ENCODE peak calls at places on chromosome 22, in nine cellular contexts. G is A549, T is sigmoid colon, Q is lower leg skin, W is transverse colon, Y is Peyer's patch, R is NB4, N is H54, L is stomach. H is an unnamed sample.

GRCh38 chr22:20062043-20062765 is 17.8 kb upstream of the DGCR8 start:
- DNase-seq in G (no peak), T (no peak), Q (no peak), W (no peak), Y (no peak), R (no peak), N (peak), L (no peak), H (no peak)

GRCh38 chr22:24592846-24593809 is at the start of gene LRRC75B:
- DNase-seq in G (peak), T (peak), Q (peak), W (peak), Y (peak), R (peak), N (peak), L (peak), H (peak)

GRCh38 chr22:50019316-50019715 is 6.8 kb upstream of the IL17REL start:
- DNase-seq in G (no peak), T (peak), Q (no peak), W (peak), Y (no peak), R (no peak), N (no peak), L (no peak), H (no peak)

GRCh38 chr22:44448271-44448780 is 49.7 kb downstream of the RTL6 start:
- DNase-seq in G (peak), T (peak), Q (peak), W (peak), Y (peak), R (no peak), N (peak), L (peak), H (no peak)

GRCh38 chr22:31141551-31141950 is 1.2 kb upstream of the PLA2G3 start:
- DNase-seq in G (no peak), T (no peak), Q (no peak), W (no peak), Y (peak), R (no peak), N (no peak), L (no peak), H (no peak)

GRCh38 chr22:19663821-19664325 is 50.4 kb upstream of the SEPTIN5 start:
- DNase-seq in G (no peak), T (no peak), Q (peak), W (no peak), Y (no peak), R (peak), N (no peak), L (no peak), H (no peak)

GRCh38 chr22:20305894-20306645 is 13.8 kb downstream of the DGCR6L start:
- DNase-seq in G (no peak), T (no peak), Q (no peak), W (no peak), Y (no peak), R (peak), N (no peak), L (no peak), H (no peak)

GRCh38 chr22:33557836-33558235 is 362.4 kb downstream of the LARGE1 start:
- DNase-seq in G (no peak), T (no peak), Q (no peak), W (no peak), Y (no peak), R (no peak), N (no peak), L (no peak), H (no peak)

GRCh38 chr22:36562261-36562835 is 33.4 kb upstream of the EIF3D start:
- DNase-seq in G (peak), T (no peak), Q (no peak), W (no peak), Y (no peak), R (peak), N (peak), L (peak), H (no peak)

GRCh38 chr22:35023692-35024363 is 42.1 kb upstream of the ISX start:
- DNase-seq in G (peak), T (no peak), Q (peak), W (peak), Y (peak), R (peak), N (peak), L (peak), H (peak)

GRCh38 chr22:45190473-45190872 is 26.7 kb downstream of the NUP50 start:
- DNase-seq in G (no peak), T (no peak), Q (no peak), W (no peak), Y (no peak), R (no peak), N (no peak), L (no peak), H (no peak)

GRCh38 chr22:31122196-31122531 is 602 bp upstream of the INPP5J start:
- DNase-seq in G (no peak), T (no peak), Q (no peak), W (no peak), Y (no peak), R (no peak), N (no peak), L (no peak), H (no peak)

GRCh38 chr22:25542720-25543402 is 21.6 kb upstream of the GRK3 start:
- DNase-seq in G (no peak), T (no peak), Q (no peak), W (no peak), Y (no peak), R (no peak), N (no peak), L (no peak), H (no peak)

GRCh38 chr22:35258144-35258988 is 1.1 kb downstream of the HMGXB4 start:
- DNase-seq in G (peak), T (no peak), Q (no peak), W (peak), Y (no peak), R (peak), N (no peak), L (no peak), H (peak)

GRCh38 chr22:42688241-42688913 is 32.3 kb downstream of the A4GALT start:
- DNase-seq in G (peak), T (peak), Q (peak), W (peak), Y (no peak), R (no peak), N (peak), L (peak), H (no peak)

GRCh38 chr22:48052621-48052890 is 1290.1 kb downstream of the TBC1D22A start:
- DNase-seq in G (no peak), T (no peak), Q (peak), W (no peak), Y (no peak), R (no peak), N (no peak), L (no peak), H (no peak)

GRCh38 chr22:33781396-33781795 is 138.9 kb downstream of the LARGE1 start:
- DNase-seq in G (no peak), T (no peak), Q (no peak), W (no peak), Y (no peak), R (no peak), N (no peak), L (no peak), H (no peak)

GRCh38 chr22:31337178-31337577 is 9.0 kb downstream of the PATZ1 start:
- DNase-seq in G (no peak), T (no peak), Q (no peak), W (no peak), Y (peak), R (no peak), N (peak), L (peak), H (no peak)

GRCh38 chr22:28329582-28330073 is 350.0 kb downstream of the TTC28 start:
- DNase-seq in G (no peak), T (no peak), Q (no peak), W (no peak), Y (no peak), R (peak), N (no peak), L (no peak), H (no peak)

GRCh38 chr22:17217179-17217578 is 2.1 kb downstream of the ADA2 start:
- DNase-seq in G (no peak), T (no peak), Q (no peak), W (no peak), Y (no peak), R (peak), N (no peak), L (no peak), H (no peak)

GRCh38 chr22:17706451-17706900 is 67.8 kb downstream of the BID start:
- DNase-seq in G (peak), T (peak), Q (no peak), W (peak), Y (no peak), R (peak), N (peak), L (peak), H (peak)

GRCh38 chr22:37635157-37635556 is 4.3 kb upstream of the SH3BP1 start:
- DNase-seq in G (no peak), T (no peak), Q (no peak), W (no peak), Y (no peak), R (no peak), N (no peak), L (no peak), H (no peak)

GRCh38 chr22:37634505-37635002 is 4.9 kb upstream of the SH3BP1 start:
- DNase-seq in G (no peak), T (no peak), Q (no peak), W (no peak), Y (no peak), R (no peak), N (no peak), L (no peak), H (no peak)

GRCh38 chr22:37632174-37633081 is 7.0 kb upstream of the SH3BP1 start:
- DNase-seq in G (no peak), T (no peak), Q (no peak), W (no peak), Y (no peak), R (no peak), N (no peak), L (no peak), H (peak)

GRCh38 chr22:37633082-37633692 is 6.3 kb upstream of the SH3BP1 start:
- DNase-seq in G (no peak), T (no peak), Q (no peak), W (peak), Y (no peak), R (peak), N (no peak), L (no peak), H (peak)

DNA sequence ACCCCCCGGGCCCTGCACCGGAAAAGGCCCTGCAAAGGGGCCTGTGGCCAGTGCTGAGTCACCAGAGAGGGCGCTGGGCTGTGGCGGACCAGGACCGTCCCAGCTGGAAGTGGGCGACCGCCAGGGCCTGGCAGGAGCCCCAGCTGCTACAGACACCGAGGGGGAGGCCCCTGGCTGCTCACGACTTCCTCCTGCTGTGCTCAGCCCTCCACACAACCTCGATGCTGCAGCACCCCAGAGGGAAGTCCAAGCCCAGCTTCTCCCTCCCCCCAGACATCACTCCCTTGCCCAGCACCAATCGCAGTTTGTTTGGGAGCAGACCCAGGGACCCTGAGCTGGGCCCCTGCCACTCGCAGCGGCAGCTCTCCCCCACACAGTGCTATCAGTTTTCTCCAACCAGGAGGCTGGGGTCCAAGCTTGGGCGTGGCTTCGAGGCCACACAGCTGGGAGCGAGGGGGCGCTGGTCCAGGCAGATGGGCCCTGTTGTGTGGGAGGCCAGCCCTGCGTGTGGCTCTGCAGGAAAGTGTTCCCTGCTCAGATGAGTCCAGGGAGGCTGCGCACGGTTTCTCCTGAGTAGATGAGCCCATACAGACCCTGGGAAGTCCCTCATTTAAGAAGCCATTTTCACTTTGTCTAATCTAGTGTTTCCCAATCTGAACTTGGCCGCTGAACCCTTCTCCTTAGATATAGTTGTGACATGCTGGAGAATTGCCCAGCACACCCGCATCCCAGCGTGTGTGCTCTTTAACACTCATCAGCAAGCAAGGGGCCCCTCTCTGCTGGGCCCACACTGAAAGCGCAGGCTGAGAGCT is 5.6 kb upstream of the SH3BP1 start:
- DNase-seq in G (no peak), T (peak), Q (peak), W (peak), Y (peak), R (peak), N (peak), L (peak), H (peak)
- TF ChIP-seq POLR2A in G (no peak), T (no peak), Q (no peak), W (no peak), Y (no peak), R (no peak), N (no peak), L (no peak), H (peak)

DNA sequence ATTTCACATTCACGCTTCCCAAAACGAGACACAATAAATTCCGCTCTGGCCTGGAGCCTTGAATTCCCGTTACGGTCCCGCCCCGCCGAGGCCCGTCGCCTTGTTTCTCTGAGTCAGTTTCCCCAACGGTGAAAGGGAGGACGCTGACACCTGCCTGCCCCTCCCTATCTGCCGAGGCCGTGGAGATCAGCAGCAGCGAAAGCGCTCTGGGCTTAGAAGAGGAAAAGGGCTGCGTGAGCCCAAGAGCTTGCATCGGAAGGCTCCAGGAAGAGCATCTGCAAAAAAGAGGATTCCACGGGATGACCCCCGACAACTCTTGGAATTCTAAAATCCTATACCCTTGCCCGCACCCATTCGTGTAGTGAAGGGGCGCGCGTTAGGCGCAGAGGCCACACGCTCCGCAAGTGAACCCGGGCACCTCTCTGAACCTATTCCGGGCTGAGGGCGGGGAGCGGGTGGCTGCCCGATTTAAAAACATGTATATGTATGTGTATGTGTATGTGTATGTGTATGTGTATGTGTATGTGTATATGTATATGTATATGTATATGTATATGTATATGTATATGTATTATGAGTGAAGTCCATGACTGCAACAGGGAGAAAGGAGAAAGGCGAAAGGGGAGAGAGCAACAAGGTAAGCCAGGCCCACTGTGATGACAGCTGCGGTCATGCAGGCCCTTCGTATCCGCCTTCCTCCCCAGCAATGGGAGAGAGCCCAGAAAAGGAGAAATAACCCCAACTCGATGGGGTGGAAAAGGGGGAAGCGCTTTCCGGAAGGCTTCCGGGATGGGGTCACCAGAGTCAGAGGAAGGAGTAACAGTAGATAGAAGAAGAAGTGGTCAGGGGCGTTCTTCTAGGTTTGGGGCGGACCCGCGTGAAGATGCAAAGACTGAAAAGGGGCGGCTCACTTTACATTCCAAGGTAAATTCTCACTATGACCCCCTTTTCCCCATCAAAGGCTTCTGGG is 947 bp upstream of the MRTFA start:
- DNase-seq in G (no peak), T (peak), Q (peak), W (peak), Y (no peak), R (no peak), N (no peak), L (peak), H (no peak)
- TF ChIP-seq POLR2A in G (no peak), T (no peak), Q (no peak), W (no peak), Y (peak), R (no peak), N (no peak), L (no peak), H (no peak)

GRCh38 chr22:38733329-38734202 is 22.2 kb downstream of the SUN2 start:
- DNase-seq in G (peak), T (peak), Q (no peak), W (peak), Y (peak), R (peak), N (no peak), L (peak), H (peak)
- TF ChIP-seq POLR2A in G (no peak), T (no peak), Q (no peak), W (no peak), Y (no peak), R (no peak), N (no peak), L (no peak), H (peak)

DNA sequence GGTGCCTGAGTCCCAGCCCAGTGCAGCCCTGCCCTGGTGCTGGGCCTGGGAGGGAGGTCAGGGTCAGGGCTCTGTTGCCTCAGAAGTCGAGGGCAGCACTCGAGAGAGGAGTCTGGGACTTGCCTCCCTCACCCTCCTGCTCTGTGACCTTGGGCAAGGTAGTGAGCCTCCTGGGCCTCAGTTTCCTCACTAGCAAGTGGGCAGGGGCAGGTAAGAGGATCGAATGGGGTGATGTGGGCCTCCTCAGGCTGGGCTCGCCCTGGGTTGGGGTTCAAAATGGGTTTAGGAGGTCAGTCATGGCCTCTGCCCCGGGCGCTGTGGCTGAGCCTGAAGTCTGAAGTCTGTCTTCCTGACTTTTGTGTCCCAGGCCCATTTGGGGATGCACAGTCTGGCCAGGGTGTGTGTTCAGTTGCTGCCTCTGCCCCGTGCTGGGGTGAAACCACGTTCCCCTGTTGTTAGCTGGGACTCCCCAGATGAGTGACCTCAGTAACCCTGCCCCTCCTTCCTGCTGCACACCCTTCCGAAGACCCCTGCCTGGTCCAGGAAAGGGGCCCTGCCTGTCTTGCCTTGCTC is 40.9 kb upstream of the CELSR1 start:
- DNase-seq in G (no peak), T (peak), Q (no peak), W (no peak), Y (peak), R (peak), N (no peak), L (no peak), H (no peak)
- TF ChIP-seq POLR2A in G (no peak), T (no peak), Q (no peak), W (no peak), Y (no peak), R (no peak), N (no peak), L (no peak), H (no peak)

H was measured in GM12892.